ENCODE peak calls at places on chromosome 1, in five cellular contexts. One of them, this sample, is unnamed.
A peak's percentile ranks its signal among the peaks of the same experiment; 100 is the strongest.

GRCh38 chr1:162538815-162539431 is 22.6 kb upstream of the UAP1 start:
- DNase-seq in GM12878: no peak
- DNase-seq in K562: no peak
- DNase-seq in HepG2: peak; percentile 9
- DNase-seq in H1: no peak
- DNase-seq in this sample: peak; percentile 75

GRCh38 chr1:110087812-110088738 is 17.6 kb upstream of the ALX3 start:
- DNase-seq in GM12878: no peak
- DNase-seq in K562: peak; percentile 84
- DNase-seq in HepG2: peak; percentile 54
- DNase-seq in H1: no peak
- DNase-seq in this sample: peak; percentile 31

GRCh38 chr1:171441278-171441677 is 44.1 kb upstream of the PRRC2C start:
- DNase-seq in GM12878: no peak
- DNase-seq in K562: no peak
- DNase-seq in HepG2: no peak
- DNase-seq in H1: no peak
- DNase-seq in this sample: no peak

GRCh38 chr1:110542730-110543129 is 23.8 kb upstream of the KCNA10 start:
- DNase-seq in GM12878: no peak
- DNase-seq in K562: peak; percentile 30
- DNase-seq in HepG2: no peak
- DNase-seq in H1: no peak
- DNase-seq in this sample: no peak

GRCh38 chr1:226549937-226550670 is 1.5 kb downstream of the STUM start:
- DNase-seq in GM12878: no peak
- DNase-seq in K562: peak; percentile 58
- DNase-seq in HepG2: no peak
- DNase-seq in H1: no peak
- DNase-seq in this sample: peak; percentile 12

GRCh38 chr1:61825398-61825797 is 83.1 kb downstream of the PATJ start:
- DNase-seq in GM12878: no peak
- DNase-seq in K562: no peak
- DNase-seq in HepG2: no peak
- DNase-seq in H1: no peak
- DNase-seq in this sample: no peak

GRCh38 chr1:42756956-42757891 is 9.6 kb downstream of the P3H1 start:
- DNase-seq in GM12878: no peak
- DNase-seq in K562: peak; percentile 80
- DNase-seq in HepG2: peak; percentile 70
- DNase-seq in H1: no peak
- DNase-seq in this sample: peak; percentile 55

GRCh38 chr1:233097546-233098254 is 147.3 kb downstream of the NTPCR start:
- DNase-seq in GM12878: no peak
- DNase-seq in K562: no peak
- DNase-seq in HepG2: no peak
- DNase-seq in H1: no peak
- DNase-seq in this sample: no peak

GRCh38 chr1:7856345-7856744 is 3.5 kb upstream of the UTS2 start:
- DNase-seq in GM12878: no peak
- DNase-seq in K562: peak; percentile 53
- DNase-seq in HepG2: peak; percentile 18
- DNase-seq in H1: no peak
- DNase-seq in this sample: no peak

GRCh38 chr1:98467584-98467983 is 193.9 kb upstream of the SNX7 start:
- DNase-seq in GM12878: no peak
- DNase-seq in K562: no peak
- DNase-seq in HepG2: no peak
- DNase-seq in H1: no peak
- DNase-seq in this sample: no peak

GRCh38 chr1:32733573-32734321 is 31.2 kb upstream of the SYNC start:
- DNase-seq in GM12878: no peak
- DNase-seq in K562: no peak
- DNase-seq in HepG2: peak; percentile 61
- DNase-seq in H1: no peak
- DNase-seq in this sample: no peak

GRCh38 chr1:25707280-25708016 is 90.9 kb downstream of the MAN1C1 start:
- DNase-seq in GM12878: no peak
- DNase-seq in K562: no peak
- DNase-seq in HepG2: no peak
- DNase-seq in H1: no peak
- DNase-seq in this sample: no peak

GRCh38 chr1:55180075-55180670 is 35.0 kb downstream of the USP24 start:
- DNase-seq in GM12878: no peak
- DNase-seq in K562: peak; percentile 51
- DNase-seq in HepG2: no peak
- DNase-seq in H1: no peak
- DNase-seq in this sample: no peak

GRCh38 chr1:1721201-1721600 is 3.0 kb downstream of the CDK11A start:
- DNase-seq in GM12878: no peak
- DNase-seq in K562: peak; percentile 2
- DNase-seq in HepG2: no peak
- DNase-seq in H1: no peak
- DNase-seq in this sample: no peak

GRCh38 chr1:21397813-21398188 is 42.1 kb upstream of the NBPF3 start:
- DNase-seq in GM12878: no peak
- DNase-seq in K562: peak; percentile 37
- DNase-seq in HepG2: no peak
- DNase-seq in H1: no peak
- DNase-seq in this sample: no peak

GRCh38 chr1:183218039-183218618 is 32.1 kb downstream of the LAMC2 start:
- DNase-seq in GM12878: no peak
- DNase-seq in K562: no peak
- DNase-seq in HepG2: no peak
- DNase-seq in H1: no peak
- DNase-seq in this sample: no peak

GRCh38 chr1:224377676-224378006 is 21.0 kb downstream of the CNIH4 start:
- DNase-seq in GM12878: peak; percentile 62
- DNase-seq in K562: no peak
- DNase-seq in HepG2: peak; percentile 3
- DNase-seq in H1: no peak
- DNase-seq in this sample: no peak

GRCh38 chr1:160864173-160864572 is 1.5 kb upstream of the CD244 start:
- DNase-seq in GM12878: no peak
- DNase-seq in K562: no peak
- DNase-seq in HepG2: no peak
- DNase-seq in H1: no peak
- DNase-seq in this sample: no peak

GRCh38 chr1:170583186-170583585 is 51.2 kb downstream of the GORAB start:
- DNase-seq in GM12878: no peak
- DNase-seq in K562: no peak
- DNase-seq in HepG2: no peak
- DNase-seq in H1: no peak
- DNase-seq in this sample: no peak

GRCh38 chr1:57711326-57711725 is 287.5 kb upstream of the DAB1 start:
- DNase-seq in GM12878: no peak
- DNase-seq in K562: no peak
- DNase-seq in HepG2: no peak
- DNase-seq in H1: no peak
- DNase-seq in this sample: no peak

GRCh38 chr1:174872615-174873058 is 127.1 kb upstream of the CACYBP start:
- DNase-seq in GM12878: no peak
- DNase-seq in K562: peak; percentile 78
- DNase-seq in HepG2: no peak
- DNase-seq in H1: no peak
- DNase-seq in this sample: no peak

GRCh38 chr1:30058966-30059365 is 664.4 kb downstream of the MATN1 start:
- DNase-seq in GM12878: no peak
- DNase-seq in K562: no peak
- DNase-seq in HepG2: no peak
- DNase-seq in H1: no peak
- DNase-seq in this sample: peak; percentile 26

GRCh38 chr1:22711591-22712501 is 1.2 kb downstream of the EPHB2 start:
- DNase-seq in GM12878: no peak
- DNase-seq in K562: no peak
- DNase-seq in HepG2: no peak
- DNase-seq in H1: no peak
- DNase-seq in this sample: no peak

GRCh38 chr1:182674346-182675246 is 9.8 kb downstream of the RGS8 start:
- DNase-seq in GM12878: no peak
- DNase-seq in K562: no peak
- DNase-seq in HepG2: no peak
- DNase-seq in H1: no peak
- DNase-seq in this sample: no peak

GRCh38 chr1:165580931-165581871 is 37.4 kb downstream of the LRRC52 start:
- DNase-seq in GM12878: no peak
- DNase-seq in K562: no peak
- DNase-seq in HepG2: no peak
- DNase-seq in H1: no peak
- DNase-seq in this sample: no peak

GRCh38 chr1:82704966-82705365 is 904.2 kb downstream of the ADGRL2 start:
- DNase-seq in GM12878: no peak
- DNase-seq in K562: no peak
- DNase-seq in HepG2: no peak
- DNase-seq in H1: no peak
- DNase-seq in this sample: no peak

GRCh38 chr1:151993734-151994496 is at the start of gene S100A10:
- DNase-seq in GM12878: no peak
- DNase-seq in K562: no peak
- DNase-seq in HepG2: peak; percentile 46
- DNase-seq in H1: no peak
- DNase-seq in this sample: no peak

GRCh38 chr1:230502996-230503395 is 76.9 kb upstream of the PGBD5 start:
- DNase-seq in GM12878: no peak
- DNase-seq in K562: no peak
- DNase-seq in HepG2: no peak
- DNase-seq in H1: no peak
- DNase-seq in this sample: no peak

GRCh38 chr1:228369608-228370438 is 36.8 kb downstream of the TRIM11 start:
- DNase-seq in GM12878: no peak
- DNase-seq in K562: no peak
- DNase-seq in HepG2: no peak
- DNase-seq in H1: no peak
- DNase-seq in this sample: no peak

GRCh38 chr1:178682429-178682828 is 42.6 kb upstream of the RALGPS2 start:
- DNase-seq in GM12878: no peak
- DNase-seq in K562: no peak
- DNase-seq in HepG2: peak; percentile 92
- DNase-seq in H1: no peak
- DNase-seq in this sample: no peak

GRCh38 chr1:54989968-54990810 is 8.5 kb upstream of the BSND start:
- DNase-seq in GM12878: no peak
- DNase-seq in K562: no peak
- DNase-seq in HepG2: no peak
- DNase-seq in H1: no peak
- DNase-seq in this sample: no peak

GRCh38 chr1:112727716-112728115 is 12.6 kb upstream of the PPM1J start:
- DNase-seq in GM12878: no peak
- DNase-seq in K562: peak; percentile 51
- DNase-seq in HepG2: no peak
- DNase-seq in H1: no peak
- DNase-seq in this sample: no peak

GRCh38 chr1:203929741-203930309 is 68.4 kb downstream of the SNRPE start:
- DNase-seq in GM12878: no peak
- DNase-seq in K562: no peak
- DNase-seq in HepG2: no peak
- DNase-seq in H1: no peak
- DNase-seq in this sample: no peak

GRCh38 chr1:203931953-203932352 is 70.6 kb downstream of the SNRPE start:
- DNase-seq in GM12878: no peak
- DNase-seq in K562: no peak
- DNase-seq in HepG2: no peak
- DNase-seq in H1: no peak
- DNase-seq in this sample: no peak

GRCh38 chr1:203930343-203930742 is 68.9 kb downstream of the SNRPE start:
- DNase-seq in GM12878: no peak
- DNase-seq in K562: no peak
- DNase-seq in HepG2: no peak
- DNase-seq in H1: no peak
- DNase-seq in this sample: no peak

GRCh38 chr1:203926025-203926540 is 64.7 kb downstream of the SNRPE start:
- DNase-seq in GM12878: no peak
- DNase-seq in K562: no peak
- DNase-seq in HepG2: no peak
- DNase-seq in H1: no peak
- DNase-seq in this sample: no peak
- TF ChIP-seq SRF in GM12878: no peak
- TF ChIP-seq SRF in K562: no peak
- TF ChIP-seq SRF in HepG2: no peak
- TF ChIP-seq SRF in H1: no peak
- TF ChIP-seq SRF in this sample: no peak

GRCh38 chr1:248913933-248914332 is 7.9 kb downstream of the PGBD2 start:
- DNase-seq in GM12878: no peak
- DNase-seq in K562: peak; percentile 62
- DNase-seq in HepG2: no peak
- DNase-seq in H1: no peak
- DNase-seq in this sample: no peak
- TF ChIP-seq SIN3A in GM12878: no peak
- TF ChIP-seq SIN3A in K562: no peak
- TF ChIP-seq SIN3A in HepG2: no peak
- TF ChIP-seq SIN3A in H1: no peak
- TF ChIP-seq SIN3A in this sample: no peak

DNA sequence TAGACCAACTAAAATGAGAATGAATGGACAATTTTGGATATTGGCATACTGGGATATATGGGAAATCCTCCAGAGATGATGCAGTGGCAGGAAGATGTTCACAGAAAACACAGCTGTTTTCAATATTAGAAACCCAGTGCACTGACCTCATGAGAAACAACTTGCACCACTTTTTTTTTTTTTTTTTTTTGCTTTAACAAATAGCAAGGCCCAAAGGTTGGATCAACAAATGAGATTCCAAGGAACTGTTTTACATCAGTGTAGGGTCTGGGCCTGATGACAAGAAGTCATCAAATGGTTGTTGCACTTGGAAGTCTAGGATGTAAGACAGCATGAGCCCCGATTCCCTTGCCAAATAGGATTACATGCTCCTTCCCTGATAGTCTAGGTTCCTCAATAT is 110.7 kb downstream of the SLC25A24 start:
- DNase-seq in GM12878: no peak
- DNase-seq in K562: no peak
- DNase-seq in HepG2: no peak
- DNase-seq in H1: no peak
- DNase-seq in this sample: no peak
- TF ChIP-seq SRF in GM12878: no peak
- TF ChIP-seq SRF in K562: no peak
- TF ChIP-seq SRF in HepG2: no peak
- TF ChIP-seq SRF in H1: no peak
- TF ChIP-seq SRF in this sample: no peak

GRCh38 chr1:47612816-47613215 is 175.0 kb downstream of the FOXD2 start:
- DNase-seq in GM12878: no peak
- DNase-seq in K562: no peak
- DNase-seq in HepG2: no peak
- DNase-seq in H1: no peak
- DNase-seq in this sample: no peak

GRCh38 chr1:47608296-47608875 is 170.5 kb downstream of the FOXD2 start:
- DNase-seq in GM12878: no peak
- DNase-seq in K562: no peak
- DNase-seq in HepG2: no peak
- DNase-seq in H1: no peak
- DNase-seq in this sample: no peak

GRCh38 chr1:47616036-47616435 is 178.2 kb downstream of the FOXD2 start:
- DNase-seq in GM12878: no peak
- DNase-seq in K562: no peak
- DNase-seq in HepG2: no peak
- DNase-seq in H1: no peak
- DNase-seq in this sample: no peak

GRCh38 chr1:47616906-47617305 is 179.1 kb downstream of the FOXD2 start:
- DNase-seq in GM12878: no peak
- DNase-seq in K562: no peak
- DNase-seq in HepG2: no peak
- DNase-seq in H1: no peak
- DNase-seq in this sample: no peak

GRCh38 chr1:47611992-47612391 is 174.1 kb downstream of the FOXD2 start:
- DNase-seq in GM12878: no peak
- DNase-seq in K562: no peak
- DNase-seq in HepG2: no peak
- DNase-seq in H1: no peak
- DNase-seq in this sample: no peak
- TF ChIP-seq SIN3A in GM12878: no peak
- TF ChIP-seq SIN3A in K562: no peak
- TF ChIP-seq SIN3A in HepG2: no peak
- TF ChIP-seq SIN3A in H1: no peak
- TF ChIP-seq SIN3A in this sample: no peak